ENCODE peak calls at places on chromosomes 11 and 22, in six cellular contexts. One of them, this sample, is unnamed.

GRCh38 chr11:17572359-17572690 is 25.3 kb downstream of the OTOG start:
- DNase-seq in IMR-90: no peak
- DNase-seq in RWPE1: no peak
- DNase-seq in ovary: no peak
- DNase-seq in gastrocnemius medialis: no peak
- DNase-seq in uterus: no peak
- DNase-seq in this sample: no peak

GRCh38 chr11:66467034-66467659 is 442 bp downstream of the PELI3 start:
- DNase-seq in uterus: no peak
- DNase-seq in IMR-90: peak
- DNase-seq in ovary: no peak
- DNase-seq in RWPE1: peak
- DNase-seq in gastrocnemius medialis: no peak
- DNase-seq in this sample: peak

GRCh38 chr11:126494831-126495230 is 139.3 kb downstream of the ST3GAL4 start:
- DNase-seq in gastrocnemius medialis: no peak
- DNase-seq in ovary: no peak
- DNase-seq in uterus: no peak
- DNase-seq in RWPE1: no peak
- DNase-seq in IMR-90: no peak
- DNase-seq in this sample: no peak

GRCh38 chr11:32317646-32318045 is 117.7 kb downstream of the WT1 start:
- DNase-seq in RWPE1: no peak
- DNase-seq in uterus: no peak
- DNase-seq in ovary: no peak
- DNase-seq in gastrocnemius medialis: no peak
- DNase-seq in IMR-90: no peak
- DNase-seq in this sample: no peak

GRCh38 chr11:94588366-94588952 is 21.3 kb downstream of the PIWIL4 start:
- DNase-seq in IMR-90: no peak
- DNase-seq in uterus: no peak
- DNase-seq in ovary: no peak
- DNase-seq in RWPE1: no peak
- DNase-seq in gastrocnemius medialis: no peak
- DNase-seq in this sample: no peak

GRCh38 chr11:86990520-86990919 is 35.3 kb upstream of the FZD4 start:
- DNase-seq in uterus: no peak
- DNase-seq in IMR-90: peak
- DNase-seq in gastrocnemius medialis: no peak
- DNase-seq in RWPE1: peak
- DNase-seq in ovary: no peak
- DNase-seq in this sample: no peak

GRCh38 chr11:15826826-15827225 is 529.5 kb downstream of the SOX6 start:
- DNase-seq in uterus: no peak
- DNase-seq in IMR-90: no peak
- DNase-seq in RWPE1: peak
- DNase-seq in gastrocnemius medialis: no peak
- DNase-seq in ovary: peak
- DNase-seq in this sample: peak

GRCh38 chr22:20585640-20586402 is 78.4 kb downstream of the MED15 start:
- DNase-seq in RWPE1: no peak
- DNase-seq in ovary: no peak
- DNase-seq in gastrocnemius medialis: no peak
- DNase-seq in uterus: no peak
- DNase-seq in IMR-90: no peak
- DNase-seq in this sample: no peak

GRCh38 chr11:16358726-16359125 is 2.4 kb upstream of the SOX6 start:
- DNase-seq in uterus: no peak
- DNase-seq in RWPE1: no peak
- DNase-seq in gastrocnemius medialis: no peak
- DNase-seq in ovary: no peak
- DNase-seq in IMR-90: no peak
- DNase-seq in this sample: no peak

GRCh38 chr11:35178067-35178805 is 39.3 kb downstream of the CD44 start:
- DNase-seq in IMR-90: no peak
- DNase-seq in gastrocnemius medialis: no peak
- DNase-seq in RWPE1: no peak
- DNase-seq in ovary: no peak
- DNase-seq in uterus: no peak
- DNase-seq in this sample: no peak

GRCh38 chr22:46604306-46604690 is 15.9 kb upstream of the GRAMD4 start:
- DNase-seq in ovary: no peak
- DNase-seq in uterus: no peak
- DNase-seq in gastrocnemius medialis: peak
- DNase-seq in RWPE1: no peak
- DNase-seq in IMR-90: peak
- DNase-seq in this sample: no peak

GRCh38 chr22:26893034-26893710 is 235.8 kb downstream of the MIAT start:
- DNase-seq in ovary: no peak
- DNase-seq in gastrocnemius medialis: no peak
- DNase-seq in RWPE1: no peak
- DNase-seq in IMR-90: no peak
- DNase-seq in uterus: no peak
- DNase-seq in this sample: no peak

GRCh38 chr11:79313513-79313912 is 127.3 kb downstream of the TENM4 start:
- DNase-seq in gastrocnemius medialis: no peak
- DNase-seq in IMR-90: no peak
- DNase-seq in uterus: no peak
- DNase-seq in ovary: no peak
- DNase-seq in RWPE1: no peak
- DNase-seq in this sample: no peak

GRCh38 chr22:30804626-30805025 is 110.0 kb downstream of the OSBP2 start:
- DNase-seq in ovary: no peak
- DNase-seq in RWPE1: no peak
- DNase-seq in IMR-90: no peak
- DNase-seq in gastrocnemius medialis: no peak
- DNase-seq in uterus: no peak
- DNase-seq in this sample: no peak

GRCh38 chr22:44155115-44155514 is 25.6 kb upstream of the PARVG start:
- DNase-seq in uterus: no peak
- DNase-seq in gastrocnemius medialis: no peak
- DNase-seq in RWPE1: no peak
- DNase-seq in ovary: no peak
- DNase-seq in IMR-90: no peak
- DNase-seq in this sample: no peak

GRCh38 chr11:130490682-130491449 is 42.4 kb downstream of the ADAMTS15 start:
- DNase-seq in IMR-90: no peak
- DNase-seq in gastrocnemius medialis: no peak
- DNase-seq in ovary: no peak
- DNase-seq in RWPE1: no peak
- DNase-seq in uterus: no peak
- DNase-seq in this sample: no peak

GRCh38 chr11:103541186-103541795 is 432.1 kb downstream of the DYNC2H1 start:
- DNase-seq in gastrocnemius medialis: no peak
- DNase-seq in RWPE1: peak
- DNase-seq in ovary: no peak
- DNase-seq in uterus: no peak
- DNase-seq in IMR-90: no peak
- DNase-seq in this sample: no peak

GRCh38 chr22:48496226-48496845 is 1331.3 kb downstream of the BRD1 start:
- DNase-seq in gastrocnemius medialis: no peak
- DNase-seq in IMR-90: no peak
- DNase-seq in RWPE1: no peak
- DNase-seq in ovary: no peak
- DNase-seq in uterus: no peak
- DNase-seq in this sample: no peak

GRCh38 chr11:112302226-112302868 is 41.7 kb upstream of the PLET1 start:
- DNase-seq in RWPE1: no peak
- DNase-seq in gastrocnemius medialis: no peak
- DNase-seq in IMR-90: peak
- DNase-seq in ovary: no peak
- DNase-seq in uterus: no peak
- DNase-seq in this sample: no peak

GRCh38 chr11:86947541-86947940 is 7.7 kb downstream of the FZD4 start:
- DNase-seq in ovary: no peak
- DNase-seq in IMR-90: peak
- DNase-seq in uterus: no peak
- DNase-seq in gastrocnemius medialis: no peak
- DNase-seq in RWPE1: no peak
- DNase-seq in this sample: no peak

GRCh38 chr11:113046866-113047265 is 85.6 kb downstream of the NCAM1 start:
- DNase-seq in uterus: no peak
- DNase-seq in ovary: no peak
- DNase-seq in IMR-90: no peak
- DNase-seq in gastrocnemius medialis: no peak
- DNase-seq in RWPE1: no peak
- DNase-seq in this sample: no peak

GRCh38 chr22:44005524-44005923 is 18.6 kb upstream of the PARVB start:
- DNase-seq in ovary: no peak
- DNase-seq in uterus: no peak
- DNase-seq in RWPE1: no peak
- DNase-seq in gastrocnemius medialis: no peak
- DNase-seq in IMR-90: no peak
- DNase-seq in this sample: no peak

GRCh38 chr11:129366737-129367597 is 8.7 kb upstream of the BARX2 start:
- DNase-seq in uterus: no peak
- DNase-seq in gastrocnemius medialis: no peak
- DNase-seq in IMR-90: no peak
- DNase-seq in RWPE1: no peak
- DNase-seq in ovary: no peak
- DNase-seq in this sample: no peak

GRCh38 chr11:118659314-118659939 is 20.0 kb downstream of the TREH start:
- DNase-seq in ovary: peak
- DNase-seq in IMR-90: peak
- DNase-seq in RWPE1: peak
- DNase-seq in uterus: peak
- DNase-seq in gastrocnemius medialis: peak
- DNase-seq in this sample: peak

GRCh38 chr22:19260194-19260593 is 31.3 kb downstream of the CLTCL1 start:
- DNase-seq in RWPE1: no peak
- DNase-seq in uterus: no peak
- DNase-seq in IMR-90: no peak
- DNase-seq in ovary: no peak
- DNase-seq in gastrocnemius medialis: no peak
- DNase-seq in this sample: no peak

GRCh38 chr11:125373426-125374391 is 122.4 kb downstream of the FEZ1 start:
- DNase-seq in ovary: no peak
- DNase-seq in gastrocnemius medialis: no peak
- DNase-seq in RWPE1: no peak
- DNase-seq in uterus: no peak
- DNase-seq in IMR-90: peak
- DNase-seq in this sample: peak

GRCh38 chr11:102147031-102147430 is 36.8 kb downstream of the YAP1 start:
- DNase-seq in gastrocnemius medialis: no peak
- DNase-seq in ovary: no peak
- DNase-seq in uterus: no peak
- DNase-seq in IMR-90: peak
- DNase-seq in RWPE1: no peak
- DNase-seq in this sample: no peak

GRCh38 chr22:38238519-38239051 is 34.2 kb downstream of the TMEM184B start:
- DNase-seq in RWPE1: no peak
- DNase-seq in gastrocnemius medialis: no peak
- DNase-seq in ovary: no peak
- DNase-seq in uterus: peak
- DNase-seq in IMR-90: peak
- DNase-seq in this sample: no peak

GRCh38 chr11:74388678-74389327 is 9.4 kb downstream of the PGM2L1 start:
- DNase-seq in RWPE1: peak
- DNase-seq in ovary: peak
- DNase-seq in gastrocnemius medialis: peak
- DNase-seq in IMR-90: peak
- DNase-seq in uterus: peak
- DNase-seq in this sample: no peak

GRCh38 chr11:113105584-113105983 is 144.4 kb downstream of the NCAM1 start:
- DNase-seq in RWPE1: no peak
- DNase-seq in gastrocnemius medialis: peak
- DNase-seq in ovary: no peak
- DNase-seq in IMR-90: no peak
- DNase-seq in uterus: no peak
- DNase-seq in this sample: no peak

GRCh38 chr11:10715571-10715970 is 22.0 kb upstream of the IRAG1 start:
- DNase-seq in RWPE1: no peak
- DNase-seq in IMR-90: no peak
- DNase-seq in ovary: no peak
- DNase-seq in gastrocnemius medialis: no peak
- DNase-seq in uterus: no peak
- DNase-seq in this sample: peak

GRCh38 chr11:122733301-122733686 is 77.8 kb downstream of the UBASH3B start:
- DNase-seq in gastrocnemius medialis: peak
- DNase-seq in ovary: no peak
- DNase-seq in RWPE1: no peak
- DNase-seq in uterus: no peak
- DNase-seq in IMR-90: peak
- DNase-seq in this sample: no peak

GRCh38 chr11:62430350-62430749 is 11.5 kb downstream of the SCGB1A1 start:
- DNase-seq in RWPE1: no peak
- DNase-seq in gastrocnemius medialis: no peak
- DNase-seq in ovary: no peak
- DNase-seq in IMR-90: no peak
- DNase-seq in uterus: no peak
- DNase-seq in this sample: no peak
- H3K27ac ChIP-seq in RWPE1: no peak
- H3K27ac ChIP-seq in gastrocnemius medialis: no peak
- H3K27ac ChIP-seq in ovary: no peak
- H3K27ac ChIP-seq in IMR-90: peak
- H3K27ac ChIP-seq in uterus: peak
- H3K27ac ChIP-seq in this sample: no peak

DNA sequence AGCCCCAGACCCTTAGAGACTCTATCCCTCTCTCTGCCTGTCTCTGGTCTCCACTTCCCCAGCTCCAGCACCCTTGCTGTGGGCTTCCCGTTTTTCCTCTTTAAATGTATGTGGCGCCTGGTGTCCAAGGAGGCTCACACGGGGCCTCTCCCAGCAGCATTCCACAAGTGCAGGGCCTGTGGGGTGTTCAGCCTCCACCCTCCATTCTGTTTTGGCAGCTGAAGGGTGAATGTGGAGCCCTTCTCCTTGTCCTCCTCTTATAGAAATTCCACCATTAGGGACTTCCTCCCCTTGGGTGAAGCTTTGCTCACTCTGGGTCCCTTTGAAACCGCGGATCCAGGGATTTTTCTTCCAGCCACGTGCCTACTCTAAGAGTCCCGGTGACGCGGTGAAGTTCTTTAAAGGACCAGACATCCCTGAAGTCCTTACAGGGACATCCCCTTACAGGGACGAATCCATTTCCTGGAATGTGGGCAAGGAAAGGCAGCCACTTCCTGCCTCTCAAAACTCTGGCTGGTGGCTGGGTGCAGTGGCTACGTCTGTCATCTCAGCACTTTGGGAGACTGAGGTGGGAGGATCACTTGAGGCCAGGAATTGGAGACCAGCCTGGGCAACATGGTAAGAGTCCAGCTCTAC is 1.6 kb upstream of the TSPAN18 start:
- DNase-seq in uterus: no peak
- DNase-seq in gastrocnemius medialis: no peak
- DNase-seq in ovary: no peak
- DNase-seq in RWPE1: no peak
- DNase-seq in IMR-90: no peak
- DNase-seq in this sample: no peak
- H3K27ac ChIP-seq in uterus: no peak
- H3K27ac ChIP-seq in gastrocnemius medialis: no peak
- H3K27ac ChIP-seq in ovary: no peak
- H3K27ac ChIP-seq in RWPE1: no peak
- H3K27ac ChIP-seq in IMR-90: no peak
- H3K27ac ChIP-seq in this sample: no peak

GRCh38 chr11:14541180-14541579 is 21.0 kb upstream of the PSMA1 start:
- DNase-seq in uterus: no peak
- DNase-seq in RWPE1: no peak
- DNase-seq in gastrocnemius medialis: no peak
- DNase-seq in ovary: no peak
- DNase-seq in IMR-90: no peak
- DNase-seq in this sample: no peak
- H3K27ac ChIP-seq in uterus: no peak
- H3K27ac ChIP-seq in RWPE1: no peak
- H3K27ac ChIP-seq in gastrocnemius medialis: no peak
- H3K27ac ChIP-seq in ovary: no peak
- H3K27ac ChIP-seq in IMR-90: no peak
- H3K27ac ChIP-seq in this sample: no peak

GRCh38 chr22:24599514-24599913 is 3.5 kb upstream of the GGT1 start:
- DNase-seq in gastrocnemius medialis: no peak
- DNase-seq in IMR-90: no peak
- DNase-seq in uterus: no peak
- DNase-seq in ovary: no peak
- DNase-seq in RWPE1: no peak
- DNase-seq in this sample: no peak
- H3K27ac ChIP-seq in gastrocnemius medialis: no peak
- H3K27ac ChIP-seq in IMR-90: no peak
- H3K27ac ChIP-seq in uterus: no peak
- H3K27ac ChIP-seq in ovary: no peak
- H3K27ac ChIP-seq in RWPE1: no peak
- H3K27ac ChIP-seq in this sample: no peak